ENCODE peak calls at places on chromosomes 11 and 22, in four cellular contexts. R is activated naive CD8-positive, alpha-beta T cell treated with anti-CD3 and anti-CD28 coated beads for 36 hours; M is osteocyte; S is HS-5. J is an unnamed sample.

GRCh38 chr11:123543796-123544195 is 110.6 kb downstream of the SCN3B start:
- DNase-seq in S (peak), R (no peak), M (no peak), J (peak)

GRCh38 chr11:73229321-73230275 is 11.5 kb downstream of the P2RY2 start:
- DNase-seq in S (no peak), M (no peak), R (no peak), J (no peak)

GRCh38 chr11:108037636-108038035 is 28.9 kb downstream of the CUL5 start:
- DNase-seq in S (no peak), R (no peak), M (no peak), J (no peak)

GRCh38 chr11:76217653-76218160 is 11.4 kb upstream of the WNT11 start:
- DNase-seq in M (no peak), R (no peak), S (no peak), J (no peak)

GRCh38 chr11:100942016-100942415 is 187.6 kb downstream of the PGR start:
- DNase-seq in S (no peak), M (no peak), R (no peak), J (peak)

GRCh38 chr11:36500315-36500721 is 9.8 kb downstream of the TRAF6 start:
- DNase-seq in S (peak), R (no peak), M (no peak), J (peak)

GRCh38 chr22:19035474-19036228 is 86.6 kb downstream of the DGCR2 start:
- DNase-seq in S (no peak), R (no peak), M (peak), J (no peak)

GRCh38 chr11:68146704-68147474 is 25.7 kb upstream of the CHKA start:
- DNase-seq in R (no peak), S (no peak), M (no peak), J (peak)

GRCh38 chr11:120956710-120957500 is 67.0 kb upstream of the TBCEL start:
- DNase-seq in S (no peak), M (no peak), R (peak), J (no peak)

GRCh38 chr11:107655607-107656006 is 56.2 kb downstream of the SLN start:
- DNase-seq in R (no peak), M (no peak), S (no peak), J (no peak)

GRCh38 chr11:100546714-100547113 is 140.4 kb upstream of the ARHGAP42 start:
- DNase-seq in S (peak), M (no peak), R (no peak), J (peak)

GRCh38 chr11:75148436-75148983 is 2.4 kb upstream of the SLCO2B1 start:
- DNase-seq in S (no peak), M (no peak), R (no peak), J (no peak)

GRCh38 chr11:1305063-1305495 is 4.4 kb downstream of the TOLLIP start:
- DNase-seq in S (no peak), M (peak), R (no peak), J (no peak)

GRCh38 chr11:7490054-7490453 is 4.7 kb downstream of the OLFML1 start:
- DNase-seq in M (no peak), R (no peak), S (peak), J (peak)

GRCh38 chr11:75583710-75584658 is 21.9 kb downstream of the SERPINH1 start:
- DNase-seq in S (no peak), R (no peak), M (no peak), J (peak)

GRCh38 chr11:2579315-2580060 is 120.3 kb downstream of the KCNQ1OT1 start:
- DNase-seq in M (no peak), R (no peak), S (no peak), J (no peak)

GRCh38 chr11:108838804-108839128 is 173.9 kb downstream of the DDX10 start:
- DNase-seq in M (no peak), S (no peak), R (no peak), J (no peak)

J was measured in iris pigment epithelial cell.